ENCODE peak calls at places on chromosomes 1 and 21, in eight cellular contexts. C is sigmoid colon, H is pancreas, U is suprapubic skin, V is iPS DF 6.9, O is H9, W is HAP-1, I is left ventricle myocardium inferior. B is an unnamed sample. For H3K27me3 and H3K4me1, the result is how much of the 10 kb centered on the place peaks cover.

GRCh38 chr1:125087247-125087646 is 3902.5 kb downstream of the SRGAP2C start:
- DNase-seq in V (no peak), H (peak), I (no peak), O (no peak), U (peak), C (peak), W (no peak), B (no peak)

GRCh38 chr1:93798301-93798700 is 80.7 kb downstream of the DNTTIP2 start:
- DNase-seq in O (no peak), C (no peak), V (no peak), I (no peak), W (no peak), U (no peak), H (no peak), B (no peak)

GRCh38 chr1:112674986-112675727 is 698 bp downstream of the MOV10 start:
- DNase-seq in C (peak), H (peak), V (no peak), O (peak), I (peak), U (peak), W (peak), B (peak)

GRCh38 chr21:36589352-36589971 is 109.5 kb upstream of the SIM2 start:
- DNase-seq in V (peak), U (no peak), W (peak), O (peak), H (peak), C (no peak), I (no peak), B (peak)

GRCh38 chr21:45397381-45397780 is 7.6 kb upstream of the COL18A1 start:
- DNase-seq in C (no peak), H (no peak), O (no peak), V (no peak), U (no peak), I (no peak), W (no peak), B (no peak)

GRCh38 chr1:79517425-79518219 is 511.1 kb upstream of the ADGRL4 start:
- DNase-seq in W (no peak), C (no peak), H (no peak), U (no peak), V (no peak), I (no peak), O (no peak), B (no peak)

GRCh38 chr1:157496121-157496526 is 56.2 kb downstream of the FCRL5 start:
- DNase-seq in C (no peak), V (peak), I (no peak), O (no peak), H (no peak), U (no peak), W (peak), B (no peak)

GRCh38 chr1:207393610-207394009 is 60.5 kb upstream of the CR2 start:
- DNase-seq in U (no peak), I (no peak), H (no peak), W (no peak), V (no peak), O (no peak), C (no peak), B (no peak)

GRCh38 chr21:39715804-39716397 is 29.1 kb upstream of the IGSF5 start:
- DNase-seq in V (no peak), C (peak), U (no peak), I (peak), W (peak), O (peak), H (no peak), B (peak)

GRCh38 chr1:206694551-206695124 is 9.9 kb downstream of the MAPKAPK2 start:
- DNase-seq in H (no peak), V (no peak), U (no peak), I (no peak), O (peak), W (no peak), C (peak), B (no peak)

GRCh38 chr1:20141466-20141865 is 2.3 kb downstream of the PLA2G2F start:
- DNase-seq in V (no peak), U (peak), I (no peak), H (no peak), O (peak), C (peak), W (no peak), B (no peak)

GRCh38 chr1:20141001-20141400 is 1.9 kb downstream of the PLA2G2F start:
- DNase-seq in H (no peak), O (peak), W (no peak), C (peak), I (no peak), U (peak), V (no peak), B (no peak)

GRCh38 chr1:20142001-20142710 is 3.0 kb downstream of the PLA2G2F start:
- DNase-seq in H (no peak), W (no peak), V (no peak), I (no peak), C (peak), O (no peak), U (no peak), B (no peak)

GRCh38 chr1:20143734-20144565 is 4.8 kb downstream of the PLA2G2F start:
- DNase-seq in W (no peak), O (no peak), I (no peak), C (peak), U (no peak), V (no peak), H (no peak), B (no peak)

DNA sequence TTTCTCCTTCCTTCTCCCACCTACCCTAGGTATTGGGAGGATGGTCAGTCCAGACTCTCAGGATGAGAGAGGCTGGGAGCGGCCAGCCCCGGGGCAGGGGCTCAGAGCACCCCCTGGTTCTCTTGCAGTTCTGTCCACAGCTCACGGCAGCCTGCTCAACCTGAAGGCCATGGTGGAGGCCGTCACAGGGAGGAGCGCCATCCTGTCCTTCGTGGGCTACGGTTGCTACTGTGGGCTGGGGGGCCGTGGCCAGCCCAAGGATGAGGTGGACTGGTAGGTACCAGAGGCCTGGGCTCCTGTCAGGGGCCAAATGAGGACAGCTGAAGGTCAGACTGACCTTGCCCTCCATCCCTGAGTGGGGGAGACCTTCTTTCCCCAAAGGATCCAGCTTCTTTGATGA is 4.2 kb downstream of the PLA2G2F start:
- DNase-seq in U (no peak), W (no peak), C (peak), I (no peak), V (no peak), H (no peak), O (no peak), B (no peak)
- H3K27me3 ChIP-seq in U (under half), W (under half), C (under half), I (under half), V (under half), H (under half), O (under half), B (under half)

GRCh38 chr1:27562021-27562420 is 41.9 kb downstream of the AHDC1 start:
- DNase-seq in I (peak), W (no peak), H (no peak), U (no peak), O (no peak), V (no peak), C (no peak), B (no peak)
- H3K4me1 ChIP-seq in I (half or more), W (under half), H (under half), U (half or more), O (under half), V (under half), C (under half), B (half or more)

GRCh38 chr1:234780112-234780511 is 170.1 kb upstream of the IRF2BP2 start:
- DNase-seq in H (no peak), W (peak), O (no peak), I (no peak), U (peak), V (no peak), C (no peak), B (no peak)

GRCh38 chr1:234780531-234781162 is 170.7 kb upstream of the IRF2BP2 start:
- DNase-seq in W (no peak), C (no peak), O (peak), V (no peak), H (peak), U (no peak), I (no peak), B (no peak)

GRCh38 chr1:234782057-234782800 is 172.3 kb upstream of the IRF2BP2 start:
- DNase-seq in U (no peak), V (no peak), W (no peak), O (peak), H (no peak), C (peak), I (no peak), B (no peak)

GRCh38 chr1:234782821-234783220 is 172.8 kb upstream of the IRF2BP2 start:
- DNase-seq in U (no peak), W (no peak), V (no peak), O (peak), I (no peak), C (peak), H (no peak), B (no peak)

GRCh38 chr1:234781241-234782056 is 171.5 kb upstream of the IRF2BP2 start:
- DNase-seq in I (no peak), O (peak), W (peak), C (peak), V (no peak), H (no peak), U (no peak), B (peak)
- H3K27me3 ChIP-seq in I (half or more), O (under half), W (under half), C (under half), V (under half), H (under half), U (half or more), B (under half)

GRCh38 chr1:199308349-199308846 is 669.6 kb downstream of the PTPRC start:
- DNase-seq in I (no peak), W (no peak), V (no peak), U (no peak), H (no peak), C (no peak), O (no peak), B (no peak)

GRCh38 chr1:199312626-199313025 is 673.8 kb downstream of the PTPRC start:
- DNase-seq in O (no peak), U (no peak), W (no peak), H (no peak), V (no peak), I (no peak), C (no peak), B (no peak)

GRCh38 chr1:199311478-199312242 is 672.8 kb downstream of the PTPRC start:
- DNase-seq in H (no peak), U (no peak), I (no peak), O (no peak), C (no peak), W (no peak), V (no peak), B (no peak)

GRCh38 chr1:199313444-199313843 is 674.6 kb downstream of the PTPRC start:
- DNase-seq in W (no peak), H (no peak), V (no peak), I (no peak), O (no peak), C (no peak), U (no peak), B (no peak)

DNA sequence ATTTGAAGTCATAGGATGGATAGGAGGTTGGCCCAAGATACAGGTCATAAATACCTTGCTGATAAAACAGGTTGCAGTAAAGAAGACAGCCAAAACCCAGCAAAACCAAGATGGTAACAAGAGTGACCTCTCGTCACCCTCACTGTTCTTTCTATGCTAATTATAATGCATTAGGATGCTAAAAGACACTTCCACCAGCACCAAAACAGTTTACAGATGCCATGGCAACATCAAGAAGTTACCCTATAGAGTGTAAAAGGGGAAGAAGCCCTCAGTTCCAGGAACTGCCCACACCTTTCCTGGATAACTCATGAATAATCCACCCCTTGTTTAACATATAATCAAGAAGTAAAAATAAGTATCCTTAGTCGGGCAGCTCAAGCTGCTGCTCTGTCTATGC is 671.9 kb downstream of the PTPRC start:
- DNase-seq in C (no peak), W (no peak), V (no peak), U (no peak), I (no peak), H (no peak), O (no peak), B (no peak)
- H3K4me1 ChIP-seq in C (under half), W (under half), V (under half), U (under half), I (under half), H (under half), O (under half), B (under half)

GRCh38 chr1:159799446-159799985 is 2.6 kb upstream of the FCRL6 start:
- DNase-seq in U (no peak), W (no peak), V (no peak), O (no peak), H (no peak), C (no peak), I (no peak), B (no peak)

GRCh38 chr1:159804924-159805323 is 2.8 kb downstream of the FCRL6 start:
- DNase-seq in C (no peak), I (no peak), O (no peak), W (no peak), V (no peak), U (no peak), H (no peak), B (no peak)

GRCh38 chr1:159803946-159804695 is 2.0 kb downstream of the FCRL6 start:
- DNase-seq in O (no peak), U (no peak), H (no peak), W (no peak), C (no peak), I (no peak), V (no peak), B (no peak)

GRCh38 chr1:159800177-159800935 is 1.8 kb upstream of the FCRL6 start:
- DNase-seq in H (no peak), C (no peak), W (no peak), I (no peak), V (no peak), O (no peak), U (no peak), B (no peak)

DNA sequence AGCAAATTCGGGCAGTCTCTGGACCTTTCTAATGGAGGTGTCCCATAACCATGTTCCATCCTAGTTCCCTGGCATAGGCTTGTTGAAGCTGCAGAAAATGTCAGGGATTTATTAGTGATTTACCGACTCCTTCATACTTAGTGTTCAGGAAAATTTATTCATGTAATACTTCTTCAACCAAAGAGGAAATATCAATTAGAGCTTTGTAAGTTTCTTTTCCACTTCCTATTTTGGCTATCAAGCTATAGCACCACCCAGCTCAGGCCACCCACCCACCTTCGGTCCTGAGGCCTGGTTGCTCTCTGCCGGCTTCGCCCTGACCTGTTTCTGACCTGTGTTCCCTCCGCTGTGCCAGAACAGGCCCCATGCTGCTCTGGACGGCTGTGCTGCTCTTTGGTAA is at the start of gene FCRL6:
- DNase-seq in I (no peak), O (no peak), W (no peak), C (no peak), H (no peak), U (no peak), V (no peak), B (no peak)
- H3K27me3 ChIP-seq in I (under half), O (under half), W (under half), C (under half), H (under half), U (under half), V (under half), B (under half)

DNA sequence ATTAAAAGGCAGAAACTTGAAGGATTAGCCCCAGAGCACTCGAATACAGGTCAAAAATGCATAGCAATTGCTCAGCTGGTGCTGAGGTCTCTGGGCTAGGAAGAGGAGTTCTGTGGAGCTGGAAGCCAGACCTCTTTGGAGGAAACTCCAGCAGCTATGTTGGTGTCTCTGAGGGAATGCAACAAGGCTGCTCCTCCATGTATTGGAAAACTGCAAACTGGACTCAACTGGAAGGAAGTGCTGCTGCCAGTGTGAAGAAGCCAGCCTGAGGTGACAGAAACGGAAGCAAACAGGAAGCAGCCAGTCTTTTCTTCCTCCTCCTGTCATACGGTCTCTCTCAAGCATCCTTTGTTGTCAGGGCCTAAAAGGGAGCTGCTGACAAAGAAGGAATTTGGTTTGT is 233.4 kb upstream of the FGGY start:
- DNase-seq in H (no peak), I (no peak), W (no peak), O (no peak), C (no peak), V (no peak), U (no peak), B (no peak)
- H3K4me1 ChIP-seq in H (under half), I (under half), W (under half), O (under half), C (under half), V (under half), U (under half), B (under half)

DNA sequence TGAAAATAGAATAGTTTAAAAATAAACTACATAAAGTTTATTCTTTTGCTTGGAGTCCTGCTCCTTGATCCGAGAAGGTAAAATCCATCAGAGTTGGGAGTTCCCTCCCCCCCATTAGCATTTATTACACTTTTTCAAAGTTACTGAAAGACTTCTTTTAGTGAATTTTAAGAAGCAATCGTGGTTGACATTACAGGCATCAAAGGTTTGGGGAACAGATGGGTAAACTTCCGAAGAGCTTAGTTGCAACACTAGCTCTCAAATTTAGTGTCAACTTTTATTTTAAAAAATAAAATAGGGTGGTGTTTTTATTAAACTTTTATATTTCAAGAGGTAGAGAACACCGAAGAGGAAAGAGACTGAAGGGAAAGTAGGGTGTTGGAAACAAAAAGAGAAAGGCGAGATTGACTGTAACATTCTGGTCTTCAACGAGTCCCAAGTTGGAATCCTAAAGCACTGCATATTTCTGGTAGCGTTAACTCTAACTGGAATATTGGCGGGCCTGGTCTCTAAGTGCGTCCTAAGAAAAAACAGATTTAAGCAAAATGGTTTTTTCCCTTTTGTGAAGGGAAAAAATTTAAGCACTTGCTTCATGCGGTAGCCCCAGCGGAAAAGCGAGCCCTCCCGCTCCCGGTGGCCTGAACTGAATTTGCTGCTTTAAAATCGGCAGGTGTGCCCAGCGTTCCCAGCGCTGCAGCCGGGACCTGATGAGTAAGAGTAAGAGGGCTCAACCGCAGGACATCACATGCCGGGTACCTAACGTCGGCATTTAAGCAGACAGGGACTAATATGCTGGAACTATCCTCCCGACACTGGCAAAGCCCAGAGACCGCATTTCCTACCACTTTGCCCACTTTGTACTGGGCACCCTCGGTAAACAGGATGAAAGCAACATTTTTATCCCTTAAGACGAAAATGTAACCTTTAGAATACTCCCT is 30.6 kb upstream of the NFIA start:
- DNase-seq in V (no peak), O (peak), C (peak), U (no peak), W (no peak), H (no peak), I (peak), B (no peak)
- H3K27me3 ChIP-seq in V (half or more), O (half or more), C (under half), U (under half), W (under half), H (under half), I (under half), B (under half)